ENCODE peak calls at places on chromosomes 7 and 10, in five cellular contexts. I, B, Y, Q and N are unnamed samples.
A peak's percentile ranks its signal among the peaks of the same experiment; 100 is the strongest.

GRCh38 chr10:125605167-125605566 is 77.8 kb downstream of the TEX36 start:
- DNase-seq in I (peak; percentile 4), B (no peak), Y (peak; percentile 9), Q (no peak), N (no peak)

GRCh38 chr7:25894002-25894901 is 257.7 kb upstream of the NFE2L3 start:
- DNase-seq in I (peak; percentile 5), B (no peak), Y (no peak), Q (peak; percentile 68), N (no peak)

GRCh38 chr10:85995791-85996190 is 370.8 kb downstream of the GRID1 start:
- DNase-seq in I (peak; percentile 21), B (peak; percentile 14), Y (no peak), Q (no peak), N (no peak)

GRCh38 chr10:1149793-1150637 is 93.8 kb downstream of the WDR37 start:
- DNase-seq in I (peak; percentile 62), B (no peak), Y (no peak), Q (no peak), N (no peak)

GRCh38 chr7:136114966-136115762 is 138.0 kb upstream of the MTPN start:
- DNase-seq in I (peak; percentile 75), B (peak; percentile 7), Y (no peak), Q (no peak), N (no peak)

GRCh38 chr7:75646551-75647102 is 92.1 kb downstream of the HIP1 start:
- DNase-seq in I (no peak), B (no peak), Y (no peak), Q (no peak), N (no peak)

GRCh38 chr10:33820531-33820930 is 486.1 kb upstream of the NRP1 start:
- DNase-seq in I (no peak), B (no peak), Y (no peak), Q (no peak), N (no peak)

GRCh38 chr7:14936530-14936929 is 34.0 kb upstream of the DGKB start:
- DNase-seq in I (peak; percentile 5), B (no peak), Y (no peak), Q (peak; percentile 22), N (no peak)

GRCh38 chr10:4719040-4719439 is 107.0 kb upstream of the AKR1E2 start:
- DNase-seq in I (no peak), B (no peak), Y (no peak), Q (no peak), N (no peak)

GRCh38 chr7:107879400-107880035 is 11.5 kb upstream of the DLD start:
- DNase-seq in I (peak; percentile 81), B (no peak), Y (peak; percentile 44), Q (no peak), N (no peak)

GRCh38 chr10:129761573-129761972 is 202.5 kb downstream of the EBF3 start:
- DNase-seq in I (no peak), B (no peak), Y (no peak), Q (no peak), N (no peak)

GRCh38 chr10:25017247-25017590 is 807 bp downstream of the THNSL1 start:
- DNase-seq in I (peak; percentile 32), B (peak; percentile 6), Y (no peak), Q (no peak), N (no peak)

GRCh38 chr7:24609059-24609458 is 35.8 kb downstream of the PALS2 start:
- DNase-seq in I (no peak), B (peak; percentile 13), Y (no peak), Q (no peak), N (no peak)

GRCh38 chr7:37577901-37578300 is 105.7 kb upstream of the GPR141 start:
- DNase-seq in I (no peak), B (no peak), Y (no peak), Q (no peak), N (no peak)

GRCh38 chr10:125159486-125159931 is 854 bp downstream of the CTBP2 start:
- DNase-seq in I (no peak), B (no peak), Y (no peak), Q (peak; percentile 67), N (no peak)

GRCh38 chr7:126450269-126450671 is 802.5 kb downstream of the GRM8 start:
- DNase-seq in I (peak; percentile 33), B (no peak), Y (no peak), Q (no peak), N (no peak)

GRCh38 chr7:14666304-14666703 is 236.2 kb downstream of the DGKB start:
- DNase-seq in I (no peak), B (no peak), Y (no peak), Q (no peak), N (no peak)

GRCh38 chr7:116380030-116380429 is 119.5 kb upstream of the CAV2 start:
- DNase-seq in I (no peak), B (no peak), Y (no peak), Q (no peak), N (no peak)

GRCh38 chr7:121752706-121753105 is 120.3 kb upstream of the PTPRZ1 start:
- DNase-seq in I (peak; percentile 52), B (no peak), Y (no peak), Q (no peak), N (no peak)

GRCh38 chr10:103238506-103239252 is 7.0 kb upstream of the RPEL1 start:
- DNase-seq in I (peak; percentile 73), B (no peak), Y (peak; percentile 36), Q (no peak), N (no peak)

GRCh38 chr10:72563327-72563932 is 62.4 kb downstream of the MICU1 start:
- DNase-seq in I (no peak), B (no peak), Y (no peak), Q (no peak), N (no peak)

GRCh38 chr10:98256692-98257091 is 11.3 kb downstream of the LOXL4 start:
- DNase-seq in I (no peak), B (no peak), Y (no peak), Q (no peak), N (no peak)

GRCh38 chr7:20268832-20269231 is 51.6 kb upstream of the MACC1 start:
- DNase-seq in I (peak; percentile 29), B (no peak), Y (no peak), Q (no peak), N (no peak)

GRCh38 chr7:12674861-12675260 is 12.6 kb upstream of the ARL4A start:
- DNase-seq in I (peak; percentile 94), B (no peak), Y (peak; percentile 34), Q (no peak), N (no peak)

GRCh38 chr7:129136887-129137647 is 7.4 kb upstream of the TSPAN33 start:
- DNase-seq in I (no peak), B (no peak), Y (no peak), Q (no peak), N (no peak)

GRCh38 chr10:22251751-22252285 is 34.0 kb upstream of the EBLN1 start:
- DNase-seq in I (peak; percentile 54), B (peak; percentile 65), Y (no peak), Q (peak; percentile 79), N (no peak)

DNA sequence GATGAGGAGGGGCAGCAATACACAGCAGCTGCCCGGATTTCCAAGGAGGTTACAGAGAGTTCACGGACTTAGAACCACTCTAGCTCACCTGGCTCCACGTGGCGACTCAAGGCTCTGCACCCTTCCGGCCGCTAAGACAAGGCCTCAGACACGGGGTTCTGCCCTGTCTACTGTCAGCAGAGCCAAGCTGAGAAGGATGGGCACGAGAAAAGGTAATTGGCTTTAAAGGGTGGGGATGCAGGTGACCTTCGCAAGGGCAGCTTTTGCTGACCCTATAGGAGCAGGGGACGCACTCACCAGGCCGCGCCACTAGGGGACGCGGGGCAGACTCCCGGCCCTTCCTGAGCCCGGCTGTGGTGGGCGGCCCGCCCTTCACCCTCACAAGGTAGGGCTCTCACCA is 152.4 kb downstream of the KIF20B start:
- DNase-seq in I (no peak), B (no peak), Y (no peak), Q (no peak), N (no peak)
- TF ChIP-seq CTCF in I (peak; percentile 19), B (no peak), Y (no peak), Q (no peak), N (peak; percentile 22)

GRCh38 chr7:8932751-8933150 is 499.3 kb downstream of the NXPH1 start:
- DNase-seq in I (no peak), B (no peak), Y (no peak), Q (no peak), N (no peak)
- H3K4me3 ChIP-seq in I (no peak overlapping the region), B (no peak overlapping the region), Y (no peak overlapping the region), Q (no peak overlapping the region), N (no peak overlapping the region)

DNA sequence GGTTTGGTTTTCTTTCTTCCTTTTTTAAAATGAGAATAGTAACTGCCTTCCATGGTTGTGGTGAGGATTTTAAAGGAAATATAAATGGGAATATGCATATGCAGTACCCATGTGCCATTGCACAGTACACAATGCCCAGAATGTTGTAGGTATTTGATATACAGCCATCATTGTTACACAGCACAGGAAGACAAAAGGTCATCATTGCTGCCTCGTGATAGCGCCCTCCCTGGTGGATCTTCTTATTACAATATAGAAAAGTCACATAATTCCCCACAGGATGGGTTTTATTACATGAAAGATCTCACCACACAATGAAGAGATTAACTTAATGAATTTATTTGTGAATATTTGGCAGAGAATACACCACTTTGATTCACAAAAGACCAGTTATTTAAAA is 76.5 kb downstream of the PPP1R17 start:
- DNase-seq in I (no peak), B (no peak), Y (no peak), Q (no peak), N (no peak)
- TF ChIP-seq CTCF in I (peak; percentile 20), B (no peak), Y (peak; percentile 13), Q (no peak), N (peak; percentile 37)

DNA sequence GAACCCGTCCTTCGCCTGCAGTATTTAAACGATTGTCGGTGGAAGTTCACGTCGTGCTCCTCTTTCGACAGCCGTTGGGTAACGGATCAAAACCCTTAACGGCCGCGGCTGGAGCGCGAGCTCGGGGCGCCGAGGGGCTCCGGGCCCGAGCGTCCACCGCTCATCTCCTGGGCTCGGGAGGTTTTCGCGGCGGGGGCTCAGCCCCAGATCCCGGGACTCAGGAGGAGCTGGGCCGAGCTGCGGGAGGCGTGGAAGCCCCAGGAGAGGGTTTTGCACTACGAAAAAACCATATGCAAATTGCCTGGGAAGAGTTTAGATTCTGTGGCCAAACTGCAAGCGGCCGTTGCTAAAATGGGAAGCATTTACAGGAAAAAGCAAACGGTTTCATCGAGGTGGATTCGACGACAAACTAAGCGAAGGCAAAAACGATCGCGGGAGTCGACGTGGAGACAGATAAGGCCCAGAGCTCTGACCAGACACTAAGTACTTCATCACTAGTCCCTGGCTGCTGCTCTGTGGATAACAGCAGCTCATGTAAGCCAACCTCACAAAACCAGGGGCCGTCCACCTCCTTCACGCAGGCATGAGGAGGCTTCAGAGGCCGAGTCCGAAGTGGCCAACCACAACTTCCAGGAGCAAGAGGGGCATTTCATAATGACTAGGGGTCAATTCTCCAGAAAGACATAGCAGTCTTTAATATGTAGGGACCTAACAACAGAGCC is 129.7 kb downstream of the MARCHF5 start:
- DNase-seq in I (no peak), B (no peak), Y (no peak), Q (no peak), N (no peak)
- H3K4me3 ChIP-seq in I (peak overlapping the region; percentile 44), B (peak overlapping the region; percentile 31), Y (peak overlapping the region; percentile 42), Q (peak overlapping the region; percentile 57), N (no peak overlapping the region)

GRCh38 chr10:69783515-69783914 is 18.2 kb upstream of the COL13A1 start:
- DNase-seq in I (no peak), B (no peak), Y (no peak), Q (no peak), N (no peak)
- TF ChIP-seq CTCF in I (peak; percentile 24), B (no peak), Y (no peak), Q (no peak), N (no peak)